ENCODE peak calls at places on chromosomes 16 and 17, in ten cellular contexts. Q, C, L, K, J, H, Z, X, I and G are unnamed samples.

GRCh38 chr17:72974605-72975232 is 117.8 kb downstream of the SLC39A11 start:
- DNase-seq in Z (no peak), Q (no peak), I (no peak), X (no peak), H (no peak), J (no peak), K (no peak), L (no peak), C (no peak), G (no peak)

GRCh38 chr16:9976641-9977040 is 205.6 kb downstream of the GRIN2A start:
- DNase-seq in I (no peak), C (no peak), K (no peak), H (no peak), J (no peak), X (no peak), Z (no peak), L (no peak), Q (no peak), G (no peak)

GRCh38 chr16:68644715-68645493 is at the start of gene CDH3:
- DNase-seq in H (peak), Q (peak), Z (peak), X (no peak), C (no peak), I (peak), K (no peak), L (no peak), J (no peak), G (peak)

GRCh38 chr16:60771138-60771537 is 1265.1 kb downstream of the CDH8 start:
- DNase-seq in J (no peak), K (no peak), C (no peak), Z (no peak), I (no peak), Q (peak), L (no peak), H (no peak), X (no peak), G (no peak)

GRCh38 chr16:71895679-71896385 is 501 bp downstream of the IST1 start:
- DNase-seq in H (peak), Q (peak), K (no peak), X (peak), C (no peak), Z (no peak), L (peak), J (peak), I (peak), G (peak)

GRCh38 chr17:82815790-82816305 is 24.0 kb downstream of the ZNF750 start:
- DNase-seq in X (no peak), C (no peak), Q (no peak), K (no peak), Z (peak), I (no peak), L (no peak), J (no peak), H (no peak), G (peak)

GRCh38 chr17:22695228-22695619 is 1002.9 kb downstream of the KCNJ18 start:
- DNase-seq in Z (no peak), C (no peak), J (peak), K (no peak), X (no peak), I (no peak), L (no peak), H (no peak), Q (no peak), G (no peak)

GRCh38 chr16:4306439-4307214 is 9.2 kb upstream of the GLIS2 start:
- DNase-seq in X (no peak), J (peak), Q (no peak), L (no peak), C (no peak), I (no peak), H (no peak), Z (no peak), K (no peak), G (no peak)

GRCh38 chr17:32819035-32819434 is 57.9 kb downstream of the MYO1D start:
- DNase-seq in Z (no peak), X (no peak), K (no peak), J (no peak), Q (no peak), I (no peak), C (no peak), L (no peak), H (no peak), G (no peak)

GRCh38 chr16:53282975-53283946 is 151.0 kb upstream of the RBL2 start:
- DNase-seq in L (peak), H (no peak), Z (no peak), C (peak), I (no peak), J (no peak), Q (peak), K (no peak), X (no peak), G (no peak)

GRCh38 chr16:11263737-11264136 is 5.4 kb downstream of the TNP2 start:
- DNase-seq in H (no peak), C (no peak), K (no peak), X (no peak), Z (no peak), L (no peak), J (no peak), Q (no peak), I (no peak), G (no peak)

GRCh38 chr16:66537236-66537635 is 12.7 kb downstream of the TK2 start:
- DNase-seq in H (no peak), I (no peak), Z (no peak), X (no peak), K (no peak), J (no peak), L (no peak), Q (no peak), C (no peak), G (no peak)

GRCh38 chr16:69412287-69412686 is 12.1 kb upstream of the CYB5B start:
- DNase-seq in Q (no peak), H (no peak), X (no peak), K (no peak), C (no peak), J (no peak), I (no peak), Z (no peak), L (no peak), G (no peak)

GRCh38 chr17:63826468-63827001 is 696 bp upstream of the PSMC5 start:
- DNase-seq in H (no peak), X (no peak), L (no peak), Q (no peak), J (no peak), C (no peak), K (no peak), Z (no peak), I (no peak), G (peak)

GRCh38 chr17:65015855-65016254 is 40.7 kb downstream of the GNA13 start:
- DNase-seq in X (no peak), J (no peak), C (no peak), I (no peak), H (no peak), K (no peak), Z (no peak), L (no peak), Q (no peak), G (no peak)
- TF ChIP-seq POLR2A in X (no peak), J (no peak), C (no peak), I (no peak), H (no peak), K (no peak), Z (no peak), L (no peak), Q (no peak), G (no peak)

GRCh38 chr16:27966756-27967155 is 96.8 kb downstream of the GSG1L start:
- DNase-seq in I (no peak), X (no peak), L (no peak), K (no peak), C (no peak), Q (no peak), J (peak), Z (no peak), H (no peak), G (no peak)
- TF ChIP-seq POLR2A in I (no peak), X (no peak), L (no peak), K (no peak), C (no peak), Q (no peak), J (no peak), Z (no peak), H (no peak), G (no peak)

DNA sequence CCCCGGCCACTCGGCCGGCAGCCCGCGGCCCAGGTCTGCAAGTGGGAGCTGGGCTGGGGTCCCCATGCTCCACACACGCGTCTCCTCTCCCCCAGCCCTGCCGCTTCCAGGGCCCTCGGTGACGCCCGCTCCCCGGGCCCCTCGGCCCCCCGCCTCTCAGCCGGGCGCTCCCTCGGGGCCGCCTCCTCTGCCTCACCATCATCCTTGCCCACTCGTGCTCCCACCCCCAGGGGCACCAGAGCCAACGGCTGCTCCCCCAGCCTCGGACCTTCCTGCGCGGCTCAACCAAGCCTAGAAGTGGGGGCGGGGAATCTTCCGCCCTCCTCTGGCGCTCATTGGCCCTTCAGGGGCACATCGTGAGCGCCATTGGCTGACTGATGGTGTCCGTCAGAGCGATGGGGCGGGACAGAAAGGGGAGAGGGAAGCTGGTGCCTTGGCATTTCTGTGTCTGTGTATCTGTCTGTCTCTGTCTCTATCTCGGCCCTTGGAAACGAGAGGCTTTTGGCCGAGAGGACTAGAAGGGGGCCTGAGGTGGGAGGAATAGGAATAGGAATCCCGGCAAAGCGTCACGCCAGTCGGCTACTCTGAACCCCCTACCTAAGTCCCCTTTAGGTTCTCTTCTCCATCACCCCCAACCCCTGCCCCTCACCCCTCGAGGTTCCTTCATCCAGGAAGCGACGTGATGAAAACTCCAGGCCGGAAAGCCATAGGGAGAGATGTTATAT is 88.9 kb downstream of the CDC27 start:
- DNase-seq in L (peak), H (peak), Z (peak), J (peak), C (peak), K (peak), X (peak), I (peak), Q (peak), G (peak)
- TF ChIP-seq POLR2A in L (peak), H (no peak), Z (peak), J (peak), C (peak), K (no peak), X (no peak), I (no peak), Q (peak), G (peak)

GRCh38 chr17:6811520-6811919 is 20.0 kb downstream of the TEKT1 start:
- DNase-seq in C (no peak), K (no peak), J (no peak), X (no peak), H (no peak), L (no peak), Q (no peak), Z (no peak), I (no peak), G (no peak)
- TF ChIP-seq POLR2A in C (no peak), K (no peak), J (no peak), X (no peak), H (no peak), L (no peak), Q (no peak), Z (no peak), I (no peak), G (no peak)

GRCh38 chr17:57986841-57987581 is 1.0 kb downstream of the VEZF1 start:
- DNase-seq in X (peak), H (peak), I (peak), Z (peak), K (no peak), C (no peak), L (peak), J (peak), Q (peak), G (peak)

GRCh38 chr17:57988301-57989010 is 402 bp upstream of the VEZF1 start:
- DNase-seq in H (peak), Z (peak), K (no peak), X (peak), C (no peak), Q (peak), L (peak), I (peak), J (peak), G (peak)

GRCh38 chr17:57985675-57985974 is 2.4 kb downstream of the VEZF1 start:
- DNase-seq in C (no peak), Q (no peak), H (no peak), J (no peak), X (no peak), K (no peak), Z (no peak), L (peak), I (no peak), G (no peak)

GRCh38 chr17:57989011-57989345 is 924 bp upstream of the VEZF1 start:
- DNase-seq in H (no peak), J (peak), I (peak), Q (no peak), Z (no peak), L (peak), C (no peak), X (peak), K (no peak), G (no peak)

DNA sequence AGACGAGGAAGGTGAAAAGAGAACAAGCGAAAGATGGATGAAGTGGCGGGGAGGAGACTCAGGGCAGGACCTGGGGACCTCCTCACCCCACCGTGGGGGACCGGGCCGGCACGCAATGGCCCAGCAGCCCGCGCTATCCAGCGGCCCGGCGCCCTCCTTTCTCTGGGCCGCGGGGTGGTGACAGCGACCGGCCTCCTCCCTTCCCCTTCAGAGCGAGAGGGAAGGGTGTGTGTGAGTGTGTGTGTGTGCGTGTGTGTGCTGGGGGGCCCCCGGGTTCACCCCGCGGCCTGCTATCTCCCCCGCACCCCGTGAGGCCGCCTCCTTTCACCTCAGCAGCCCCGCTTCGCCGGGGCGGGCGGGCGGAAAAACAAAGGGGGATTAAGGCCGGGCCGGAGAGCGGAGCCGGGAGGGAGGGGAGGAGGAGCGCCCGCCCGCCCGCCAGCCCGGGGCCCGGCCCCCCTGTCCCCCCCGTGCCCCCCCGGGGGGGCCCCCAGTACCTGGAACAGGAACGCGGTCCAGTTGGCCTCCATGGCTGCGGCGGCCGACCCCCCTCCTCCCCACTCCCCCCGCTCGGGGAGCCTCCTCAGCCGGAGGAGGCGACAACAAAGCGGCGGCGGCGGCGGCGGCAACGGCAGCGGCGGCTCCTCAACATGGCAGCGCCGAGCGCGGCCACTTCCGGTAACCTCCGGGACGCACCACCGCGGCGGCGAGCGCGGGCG is at the start of gene VEZF1:
- DNase-seq in L (peak), K (no peak), J (peak), I (peak), H (peak), Z (peak), C (no peak), X (peak), Q (peak), G (peak)
- TF ChIP-seq POLR2A in L (peak), K (no peak), J (peak), I (no peak), H (no peak), Z (peak), C (peak), X (no peak), Q (no peak), G (peak)

DNA sequence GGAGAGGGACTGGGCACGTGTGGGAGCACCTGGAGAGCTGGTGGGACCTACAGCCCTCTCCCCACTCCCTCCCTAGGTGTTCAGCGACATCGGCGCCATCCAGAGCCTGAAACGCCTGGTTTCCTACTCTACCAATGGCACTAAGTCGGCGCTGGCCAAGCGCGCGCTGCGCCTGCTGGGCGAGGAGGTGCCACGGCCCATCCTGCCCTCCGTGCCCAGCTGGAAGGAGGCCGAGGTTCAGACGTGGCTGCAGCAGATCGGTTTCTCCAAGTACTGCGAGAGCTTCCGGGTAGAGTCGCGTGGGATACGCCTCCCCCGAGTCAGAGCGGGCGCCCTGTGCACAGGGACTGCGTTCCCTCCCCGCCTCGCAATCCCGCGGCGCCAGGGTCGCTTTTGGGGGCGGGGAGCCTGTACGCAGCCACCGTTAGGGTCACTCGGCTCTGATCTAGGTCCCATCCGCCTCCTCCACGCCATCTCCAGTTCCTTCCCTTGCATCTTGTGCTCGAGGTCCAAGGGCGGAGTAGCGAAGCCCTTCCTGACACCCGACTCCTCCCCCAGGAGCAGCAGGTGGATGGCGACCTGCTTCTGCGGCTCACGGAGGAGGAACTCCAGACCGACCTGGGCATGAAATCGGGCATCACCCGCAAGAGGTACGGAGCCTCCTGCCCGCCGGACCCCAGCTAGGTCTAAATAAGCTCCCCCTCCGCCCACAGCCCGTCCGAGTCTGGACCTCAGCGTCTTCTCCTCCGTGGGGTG is 13.0 kb downstream of the SARM1 start:
- DNase-seq in C (no peak), I (peak), L (no peak), J (no peak), Q (no peak), Z (no peak), X (peak), H (peak), K (no peak), G (peak)
- TF ChIP-seq POLR2A in C (peak), I (no peak), L (no peak), J (no peak), Q (no peak), Z (no peak), X (no peak), H (peak), K (no peak), G (peak)

DNA sequence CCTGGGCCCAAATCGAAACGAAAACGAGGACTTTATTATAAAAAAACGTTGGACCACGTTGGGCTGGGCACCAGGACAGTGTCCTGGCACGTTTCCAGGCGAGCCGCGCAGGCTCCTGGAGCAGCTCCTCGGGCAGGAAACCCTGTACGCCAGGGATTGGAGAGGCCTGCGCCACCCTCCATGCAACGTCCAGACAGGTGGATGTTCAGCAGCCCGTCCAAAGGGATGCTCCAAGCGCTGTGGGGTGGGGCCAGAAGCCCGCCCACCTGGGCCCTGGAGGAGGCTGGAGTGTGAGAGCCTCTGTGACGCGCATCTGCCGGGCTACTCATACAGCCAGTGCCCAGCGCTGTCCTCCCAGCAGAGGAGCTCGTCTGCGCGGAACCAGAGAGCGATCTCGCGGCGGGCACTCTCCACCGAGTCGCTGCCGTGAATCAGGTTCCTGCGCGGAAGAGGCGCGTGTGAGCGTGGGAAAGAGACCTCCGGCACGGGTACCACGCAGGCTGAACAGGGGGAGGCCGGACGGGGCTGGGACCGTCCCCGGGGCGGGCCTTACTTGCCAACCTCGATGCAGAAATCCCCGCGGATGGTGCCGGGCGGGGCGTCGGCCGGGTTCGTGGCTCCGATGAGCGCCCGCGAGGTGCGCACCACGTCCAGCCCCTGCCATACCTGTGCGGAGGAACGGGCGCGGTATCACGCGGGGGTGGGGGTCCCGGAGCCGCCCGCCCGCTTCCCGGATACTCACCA is 843 bp downstream of the NME3 start:
- DNase-seq in I (peak), L (no peak), Q (no peak), C (no peak), Z (peak), H (peak), K (no peak), X (peak), J (peak), G (peak)
- TF ChIP-seq POLR2A in I (no peak), L (no peak), Q (no peak), C (peak), Z (peak), H (no peak), K (no peak), X (no peak), J (peak), G (no peak)